ENCODE peak calls at places on chromosome 11, in four cellular contexts. A is OCI-LY7; H is heart left ventricle; L is naive thymus-derived CD4-positive, alpha-beta T cell. K is an unnamed sample.

GRCh38 chr11:71329731-71330130 is 77.4 kb upstream of the SHANK2 start:
- DNase-seq in L (no peak), H (no peak), A (no peak), K (no peak)

GRCh38 chr11:125242141-125242780 is 77.7 kb downstream of the PKNOX2 start:
- DNase-seq in A (no peak), H (no peak), L (no peak), K (no peak)

GRCh38 chr11:6572215-6572614 is 31.2 kb downstream of the RRP8 start:
- DNase-seq in A (no peak), L (no peak), H (no peak), K (no peak)

GRCh38 chr11:72712168-72712721 is 38.0 kb upstream of the PDE2A start:
- DNase-seq in L (no peak), A (no peak), H (peak), K (no peak)

GRCh38 chr11:97614571-97614970 is 1224.8 kb downstream of the JRKL start:
- DNase-seq in A (no peak), H (no peak), L (no peak), K (no peak)

GRCh38 chr11:69215216-69215615 is 59.5 kb downstream of the SMIM38 start:
- DNase-seq in A (no peak), L (no peak), H (no peak), K (no peak)

GRCh38 chr11:45993438-45994064 is 71.1 kb downstream of the LARGE2 start:
- DNase-seq in L (no peak), H (peak), A (no peak), K (no peak)

GRCh38 chr11:103257360-103257759 is 148.1 kb downstream of the DYNC2H1 start:
- DNase-seq in A (no peak), H (no peak), L (no peak), K (no peak)

GRCh38 chr11:17208257-17208999 is 642 bp upstream of the PIK3C2A start:
- DNase-seq in L (no peak), A (peak), H (no peak), K (no peak)

GRCh38 chr11:76974179-76974891 is 59.9 kb upstream of the B3GNT6 start:
- DNase-seq in H (no peak), L (no peak), A (no peak), K (no peak)

GRCh38 chr11:93622043-93622442 is 39.4 kb upstream of the CEP295 start:
- DNase-seq in A (no peak), L (no peak), H (no peak), K (no peak)

GRCh38 chr11:65393513-65394079 is 7.2 kb downstream of the FRMD8 start:
- DNase-seq in L (no peak), H (no peak), A (no peak), K (no peak)

GRCh38 chr11:64742087-64742939 is 1.6 kb downstream of the RASGRP2 start:
- DNase-seq in H (no peak), L (no peak), A (peak), K (no peak)

GRCh38 chr11:95989216-95989615 is 65.3 kb upstream of the MTMR2 start:
- DNase-seq in L (no peak), A (no peak), H (no peak), K (no peak)

GRCh38 chr11:86245369-86246292 is 1.1 kb downstream of the EED start:
- DNase-seq in H (no peak), A (peak), L (peak), K (peak)

GRCh38 chr11:66333220-66333877 is 2.9 kb downstream of the RIN1 start:
- DNase-seq in A (no peak), H (no peak), L (no peak), K (no peak)

DNA sequence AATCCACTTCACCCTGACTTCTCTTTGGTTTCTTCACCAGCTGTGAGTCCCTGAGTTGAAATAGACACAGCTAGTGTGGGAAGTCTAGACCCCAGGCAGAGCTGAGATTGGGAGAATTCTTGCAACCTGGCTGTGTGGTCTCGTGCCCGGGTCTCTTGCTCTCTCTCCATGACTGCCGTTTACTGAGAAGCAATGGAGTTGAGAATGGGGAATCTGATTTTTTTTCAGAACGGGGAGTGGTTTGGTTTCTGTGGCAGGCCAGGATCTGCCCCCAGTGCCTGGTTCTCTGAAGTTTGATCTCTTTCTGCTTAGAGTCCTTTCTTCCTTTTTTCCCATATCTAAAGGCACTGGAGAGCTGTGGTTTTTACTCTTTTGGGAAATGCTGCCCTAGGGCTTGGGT is 1.5 kb downstream of the SIDT2 start:
- DNase-seq in A (no peak), L (peak), H (no peak), K (peak)
- H3K27ac ChIP-seq in A (peak), L (peak), H (peak), K (peak)

GRCh38 chr11:9567401-9567800 is 6.1 kb upstream of the WEE1 start:
- DNase-seq in L (no peak), A (no peak), H (no peak), K (no peak)
- H3K27ac ChIP-seq in L (no peak), A (no peak), H (peak), K (no peak)

GRCh38 chr11:13313005-13313819 is 35.6 kb downstream of the BMAL1 start:
- DNase-seq in H (no peak), L (no peak), A (no peak), K (no peak)
- H3K27ac ChIP-seq in H (no peak), L (no peak), A (no peak), K (no peak)

GRCh38 chr11:1817000-1817399 is 17.8 kb upstream of the SYT8 start:
- DNase-seq in L (no peak), A (no peak), H (no peak), K (no peak)
- H3K27ac ChIP-seq in L (no peak), A (no peak), H (no peak), K (no peak)

GRCh38 chr11:16191212-16191851 is 165.0 kb downstream of the SOX6 start:
- DNase-seq in H (no peak), L (no peak), A (peak), K (no peak)

GRCh38 chr11:16193897-16194381 is 162.4 kb downstream of the SOX6 start:
- DNase-seq in A (no peak), H (no peak), L (no peak), K (no peak)

GRCh38 chr11:16194566-16194965 is 161.8 kb downstream of the SOX6 start:
- DNase-seq in H (peak), L (no peak), A (no peak), K (no peak)

GRCh38 chr11:16191852-16192240 is 164.5 kb downstream of the SOX6 start:
- DNase-seq in H (no peak), L (no peak), A (peak), K (no peak)

GRCh38 chr11:16195659-16196058 is 160.7 kb downstream of the SOX6 start:
- DNase-seq in L (no peak), A (no peak), H (no peak), K (no peak)
- H3K27ac ChIP-seq in L (no peak), A (no peak), H (peak), K (no peak)

DNA sequence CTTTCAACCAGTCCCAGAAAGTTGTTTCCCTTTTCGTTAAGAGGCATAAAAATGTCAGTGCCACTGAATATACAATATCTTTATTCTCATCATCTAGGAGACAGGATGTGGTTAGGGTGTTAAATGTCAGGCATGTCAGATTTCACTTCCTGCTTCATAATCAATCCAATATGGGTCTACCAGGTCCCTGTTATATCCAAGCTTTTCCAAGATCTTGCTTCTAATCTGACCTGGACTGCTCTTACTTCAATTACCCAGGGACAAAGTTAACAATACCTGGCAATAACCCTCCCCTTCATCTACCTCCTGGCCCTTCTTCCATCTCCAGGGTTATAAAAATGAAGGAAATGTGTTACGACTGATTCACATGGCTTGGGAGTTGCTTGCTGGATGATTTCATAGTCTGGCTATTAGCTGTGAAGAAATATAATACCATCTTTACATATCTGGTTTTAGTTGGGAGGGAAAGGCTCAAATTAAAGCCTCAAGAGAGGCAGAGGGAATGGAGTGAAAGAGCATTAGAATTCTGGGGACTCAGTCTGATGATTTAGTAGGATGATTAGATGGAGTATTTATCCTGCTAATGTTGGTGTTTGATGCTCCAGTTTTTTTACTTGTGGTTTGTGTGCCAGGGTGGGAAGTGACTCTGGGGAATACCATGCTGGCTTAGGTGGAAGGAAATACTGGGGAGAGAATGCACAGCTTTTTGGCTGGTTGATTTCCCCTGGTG is 534.3 kb downstream of the ETS1 start:
- DNase-seq in L (no peak), H (no peak), A (no peak), K (no peak)
- H3K27ac ChIP-seq in L (peak), H (no peak), A (no peak), K (peak)

DNA sequence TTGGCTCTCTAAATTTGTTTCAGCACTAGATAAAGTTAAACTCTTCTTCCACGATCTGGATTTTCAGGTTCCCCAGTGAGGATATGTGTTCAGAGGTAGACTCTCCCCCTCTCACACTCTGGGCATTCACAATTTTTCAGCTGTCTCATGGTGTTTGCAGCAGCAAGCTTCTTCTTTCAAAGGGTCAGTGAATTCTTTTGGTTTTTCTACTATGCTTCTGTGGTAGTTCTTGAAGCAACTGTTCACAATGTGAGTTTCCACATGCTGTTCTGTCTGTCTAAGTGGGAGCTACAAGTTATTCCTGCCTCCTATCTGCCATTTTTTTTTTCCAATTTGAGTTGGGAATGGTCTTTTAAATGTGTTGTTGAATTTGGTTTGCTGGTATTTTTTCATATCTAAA is 25.4 kb downstream of the CNTF start:
- DNase-seq in H (no peak), A (no peak), L (no peak), K (no peak)
- H3K27ac ChIP-seq in H (no peak), A (no peak), L (no peak), K (no peak)

DNA sequence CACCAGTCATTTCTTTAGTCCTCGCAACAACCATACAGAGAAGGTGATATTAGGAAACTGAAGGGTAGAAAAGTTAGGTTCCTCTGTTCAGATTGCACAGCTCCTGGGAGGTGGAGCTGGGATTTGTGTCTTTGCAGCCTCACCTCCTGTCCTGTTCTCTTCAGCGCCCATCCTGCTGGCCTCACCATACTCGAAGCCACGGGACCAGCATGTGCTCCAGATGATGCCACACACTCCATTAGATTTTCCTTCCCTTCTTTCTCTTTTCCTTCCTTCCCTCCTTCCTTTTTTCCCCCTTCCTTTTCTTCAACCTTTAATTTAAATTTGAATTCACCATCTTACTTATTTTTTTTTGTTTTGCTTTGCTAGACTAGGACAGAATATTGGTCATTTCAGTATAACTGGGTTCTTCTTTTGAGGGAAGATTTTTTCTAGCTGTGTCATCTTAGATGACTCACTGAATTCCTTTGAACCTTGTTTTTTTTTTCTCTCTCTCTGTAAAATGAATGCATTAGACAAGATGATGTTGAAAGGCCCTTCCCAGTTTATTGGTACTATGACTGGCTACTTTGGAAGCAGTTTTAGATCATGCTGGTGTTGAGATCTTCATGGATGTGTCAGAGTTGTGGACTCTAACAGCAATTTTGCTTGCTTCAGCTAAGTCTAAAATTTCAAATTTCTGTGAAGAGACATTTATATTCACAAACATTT is 662.5 kb upstream of the TENM4 start:
- DNase-seq in A (no peak), L (no peak), H (no peak), K (no peak)
- H3K27ac ChIP-seq in A (no peak), L (no peak), H (no peak), K (no peak)

K was measured in DND-41.